ENCODE peak calls at places on chromosomes 4 and X, in eight cellular contexts. C is hepatocyte; T is COR-L47; V is SW480; B is GM20000; Y is GM23248; K is stimulated activated CD8-positive, alpha-beta memory T cell treated with anti-CD3 and anti-CD28 coated beads, Interleukin-7, amount 100 ng/mL, for 1 hour; X is HEK293T. R is an unnamed sample.

GRCh38 chr4:89055157-89056080 is 1.6 kb downstream of the FAM13A start:
- DNase-seq in C (no peak), T (no peak), V (no peak), B (no peak), Y (peak; percentile 28), K (no peak), X (no peak), R (no peak)

GRCh38 chr4:78776729-78777555 is 792 bp downstream of the BMP2K start:
- DNase-seq in C (peak; percentile 60), T (peak; percentile 36), V (peak; percentile 75), B (peak; percentile 48), Y (peak; percentile 90), K (peak; percentile 14), X (peak; percentile 41), R (peak; percentile 59)

GRCh38 chr4:153114771-153115321 is 89.4 kb upstream of the TRIM2 start:
- DNase-seq in C (peak; percentile 29), T (no peak), V (no peak), B (no peak), Y (peak; percentile 89), K (no peak), X (no peak), R (peak; percentile 14)

GRCh38 chr4:109912706-109913621 is at the start of gene EGF:
- DNase-seq in C (peak; percentile 64), T (no peak), V (peak; percentile 6), B (no peak), Y (peak; percentile 62), K (no peak), X (no peak), R (peak; percentile 71)

GRCh38 chr4:112085156-112086035 is 59.9 kb upstream of the FAM241A start:
- DNase-seq in C (no peak), T (no peak), V (no peak), B (no peak), Y (no peak), K (no peak), X (no peak), R (no peak)

GRCh38 chr4:98125585-98125984 is 17.7 kb downstream of the STPG2 start:
- DNase-seq in C (no peak), T (no peak), V (no peak), B (no peak), Y (no peak), K (no peak), X (no peak), R (no peak)

GRCh38 chr4:144666539-144667175 is 20.7 kb downstream of the HHIP start:
- DNase-seq in C (no peak), T (no peak), V (peak; percentile 4), B (no peak), Y (peak; percentile 24), K (no peak), X (no peak), R (no peak)

GRCh38 chrX:152601848-152602616 is 35.7 kb upstream of the GABRQ start:
- DNase-seq in C (no peak), T (peak; percentile 3), V (peak; percentile 11), B (no peak), Y (peak; percentile 13), K (no peak), X (peak; percentile 22), R (peak; percentile 40)

GRCh38 chrX:18390941-18391538 is 34.4 kb upstream of the CDKL5 start:
- DNase-seq in C (peak; percentile 84), T (peak; percentile 20), V (peak; percentile 61), B (peak; percentile 28), Y (peak; percentile 60), K (peak; percentile 44), X (peak; percentile 50), R (peak; percentile 78)

GRCh38 chr4:86831262-86832090 is 17.7 kb downstream of the SLC10A6 start:
- DNase-seq in C (peak; percentile 39), T (no peak), V (peak; percentile 82), B (no peak), Y (peak; percentile 97), K (no peak), X (peak; percentile 36), R (peak; percentile 47)

GRCh38 chrX:1598021-1598875 is 6.8 kb downstream of the AKAP17A start:
- DNase-seq in C (no peak), T (no peak), V (no peak), B (peak; percentile 28), Y (no peak), K (no peak), X (no peak), R (no peak)

GRCh38 chr4:56641494-56642051 is 39.5 kb downstream of the HOPX start:
- DNase-seq in C (peak; percentile 43), T (no peak), V (no peak), B (no peak), Y (peak; percentile 92), K (no peak), X (no peak), R (no peak)

GRCh38 chrX:129600981-129601424 is 53.8 kb downstream of the APLN start:
- DNase-seq in C (peak; percentile 34), T (no peak), V (peak; percentile 36), B (peak; percentile 16), Y (peak; percentile 53), K (no peak), X (peak; percentile 61), R (peak; percentile 49)

GRCh38 chr4:111628437-111628836 is 516.8 kb upstream of the FAM241A start:
- DNase-seq in C (no peak), T (no peak), V (no peak), B (no peak), Y (no peak), K (no peak), X (no peak), R (no peak)

GRCh38 chrX:426881-427280 is 40.2 kb upstream of the PPP2R3B start:
- DNase-seq in C (no peak), T (no peak), V (peak; percentile 15), B (no peak), Y (no peak), K (no peak), X (no peak), R (no peak)

GRCh38 chr4:37908488-37909343 is 17.8 kb downstream of the TBC1D1 start:
- DNase-seq in C (no peak), T (no peak), V (no peak), B (no peak), Y (peak; percentile 38), K (no peak), X (no peak), R (no peak)

GRCh38 chr4:110508827-110509446 is 33.0 kb downstream of the ENPEP start:
- DNase-seq in C (peak; percentile 61), T (no peak), V (peak; percentile 13), B (peak; percentile 13), Y (peak; percentile 72), K (no peak), X (peak; percentile 14), R (peak; percentile 52)

GRCh38 chr4:95106408-95106928 is 348.7 kb downstream of the BMPR1B start:
- DNase-seq in C (no peak), T (no peak), V (no peak), B (no peak), Y (peak; percentile 27), K (no peak), X (no peak), R (no peak)

GRCh38 chrX:140091276-140091886 is 126.1 kb upstream of the CXorf66 start:
- DNase-seq in C (peak; percentile 37), T (no peak), V (no peak), B (peak; percentile 40), Y (peak; percentile 47), K (no peak), X (peak; percentile 59), R (peak; percentile 80)

GRCh38 chr4:3766207-3766790 is at the start of gene ADRA2C:
- DNase-seq in C (peak; percentile 79), T (peak; percentile 43), V (peak; percentile 44), B (peak; percentile 63), Y (peak; percentile 59), K (no peak), X (peak; percentile 63), R (no peak)

GRCh38 chr4:145819246-145820181 is 119.1 kb downstream of the ZNF827 start:
- DNase-seq in C (no peak), T (no peak), V (no peak), B (no peak), Y (no peak), K (no peak), X (no peak), R (no peak)

R was measured in DMS53.